ENCODE peak calls at places on chromosomes 7 and 10, in four cellular contexts. A is GM23248; F is CD4-positive, alpha-beta T cell; M is H9. C is an unnamed sample. For H3K9me3, the result is how much of the 10 kb centered on the place peaks cover.

GRCh38 chr7:98323597-98324322 is 42.3 kb downstream of the BRI3 start:
- DNase-seq in A (peak), F (no peak), M (peak), C (no peak)

GRCh38 chr10:110081914-110082313 is 74.1 kb downstream of the ADD3 start:
- DNase-seq in A (peak), F (no peak), M (no peak), C (peak)

GRCh38 chr10:16746856-16747255 is 70.4 kb downstream of the RSU1 start:
- DNase-seq in A (no peak), F (no peak), M (no peak), C (no peak)

GRCh38 chr10:1311707-1312106 is 255.5 kb downstream of the WDR37 start:
- DNase-seq in A (no peak), F (no peak), M (no peak), C (no peak)

GRCh38 chr7:90736968-90737939 is 141.1 kb downstream of the CDK14 start:
- DNase-seq in A (no peak), F (no peak), M (no peak), C (no peak)

GRCh38 chr10:77498829-77499228 is 138.8 kb downstream of the KCNMA1 start:
- DNase-seq in A (no peak), F (no peak), M (no peak), C (no peak)

GRCh38 chr10:63697956-63698814 is 177.0 kb downstream of the REEP3 start:
- DNase-seq in A (no peak), F (no peak), M (no peak), C (no peak)

GRCh38 chr7:100968031-100968430 is 1.3 kb upstream of the MUC12 start:
- DNase-seq in A (no peak), F (no peak), M (peak), C (no peak)

GRCh38 chr7:11620822-11621395 is 211.1 kb downstream of the THSD7A start:
- DNase-seq in A (no peak), F (no peak), M (no peak), C (no peak)

GRCh38 chr7:94239661-94240234 is 154.9 kb upstream of the COL1A2 start:
- DNase-seq in A (no peak), F (no peak), M (no peak), C (no peak)

GRCh38 chr10:59872892-59873463 is 33.4 kb downstream of the CCDC6 start:
- DNase-seq in A (peak), F (no peak), M (no peak), C (peak)

GRCh38 chr10:92164024-92164423 is 126.9 kb downstream of the CPEB3 start:
- DNase-seq in A (no peak), F (no peak), M (no peak), C (no peak)

GRCh38 chr7:17706734-17707133 is 233.6 kb downstream of the SNX13 start:
- DNase-seq in A (peak), F (peak), M (peak), C (peak)

GRCh38 chr10:127982601-127983000 is 75.7 kb downstream of the PTPRE start:
- DNase-seq in A (no peak), F (no peak), M (peak), C (no peak)

GRCh38 chr7:98194672-98195457 is 16.4 kb upstream of the BHLHA15 start:
- DNase-seq in A (no peak), F (no peak), M (no peak), C (no peak)

GRCh38 chr10:25113231-25114035 is 61.4 kb upstream of the GPR158 start:
- DNase-seq in A (peak), F (no peak), M (peak), C (peak)

GRCh38 chr10:104580321-104580720 is 60.8 kb upstream of the SORCS3 start:
- DNase-seq in A (peak), F (no peak), M (no peak), C (no peak)

GRCh38 chr10:77636967-77637473 is 588 bp downstream of the KCNMA1 start:
- DNase-seq in A (peak), F (no peak), M (peak), C (no peak)

GRCh38 chr10:97412891-97413304 is 11.8 kb upstream of the RRP12 start:
- DNase-seq in A (no peak), F (no peak), M (no peak), C (peak)

GRCh38 chr7:124269774-124270173 is 236.9 kb upstream of the TMEM229A start:
- DNase-seq in A (no peak), F (no peak), M (no peak), C (no peak)

GRCh38 chr10:95819620-95820329 is 63.8 kb downstream of the ENTPD1 start:
- DNase-seq in A (no peak), F (no peak), M (no peak), C (no peak)

GRCh38 chr10:80204801-80205477 is 398 bp downstream of the ANXA11 start:
- DNase-seq in A (peak), F (no peak), M (no peak), C (no peak)

GRCh38 chr10:44975487-44976331 is 2.9 kb downstream of the DEPP1 start:
- DNase-seq in A (peak), F (no peak), M (peak), C (peak)

GRCh38 chr7:90740364-90740763 is 144.2 kb downstream of the CDK14 start:
- DNase-seq in A (no peak), F (no peak), M (no peak), C (no peak)

GRCh38 chr7:117427258-117427701 is at the start of gene ASZ1:
- DNase-seq in A (no peak), F (no peak), M (no peak), C (no peak)

GRCh38 chr7:152189026-152189425 is 163.6 kb downstream of the GALNT11 start:
- DNase-seq in A (peak), F (no peak), M (no peak), C (no peak)

GRCh38 chr10:86413046-86413728 is 46.6 kb upstream of the GRID1 start:
- DNase-seq in A (peak), F (no peak), M (no peak), C (no peak)

GRCh38 chr7:53993205-53993604 is 549.0 kb upstream of the VSTM2A start:
- DNase-seq in A (no peak), F (no peak), M (no peak), C (no peak)

GRCh38 chr7:28573751-28574295 is 161.5 kb downstream of the CREB5 start:
- DNase-seq in A (peak), F (no peak), M (no peak), C (peak)

GRCh38 chr10:122298206-122298597 is 27.1 kb downstream of the BTBD16 start:
- DNase-seq in A (no peak), F (no peak), M (no peak), C (no peak)

GRCh38 chr7:103990991-103991390 is 1.5 kb upstream of the RELN start:
- DNase-seq in A (peak), F (no peak), M (no peak), C (no peak)

GRCh38 chr10:18400911-18401260 is 250.5 kb downstream of the NSUN6 start:
- DNase-seq in A (peak), F (no peak), M (peak), C (no peak)

GRCh38 chr10:12428447-12429135 is 79.2 kb downstream of the CAMK1D start:
- DNase-seq in A (no peak), F (no peak), M (no peak), C (no peak)

GRCh38 chr7:124171068-124171467 is 138.2 kb upstream of the TMEM229A start:
- DNase-seq in A (no peak), F (no peak), M (no peak), C (peak)

GRCh38 chr10:71766717-71767419 is 6.5 kb downstream of the VSIR start:
- DNase-seq in A (peak), F (no peak), M (no peak), C (peak)

GRCh38 chr10:103491729-103492364 is 1.7 kb upstream of the NEURL1 start:
- DNase-seq in A (peak), F (no peak), M (no peak), C (peak)

GRCh38 chr10:46014683-46015405 is 15.6 kb downstream of the NCOA4 start:
- DNase-seq in A (no peak), F (no peak), M (no peak), C (no peak)

GRCh38 chr10:31134303-31134928 is 102.8 kb upstream of the ZNF438 start:
- DNase-seq in A (peak), F (no peak), M (no peak), C (peak)

DNA sequence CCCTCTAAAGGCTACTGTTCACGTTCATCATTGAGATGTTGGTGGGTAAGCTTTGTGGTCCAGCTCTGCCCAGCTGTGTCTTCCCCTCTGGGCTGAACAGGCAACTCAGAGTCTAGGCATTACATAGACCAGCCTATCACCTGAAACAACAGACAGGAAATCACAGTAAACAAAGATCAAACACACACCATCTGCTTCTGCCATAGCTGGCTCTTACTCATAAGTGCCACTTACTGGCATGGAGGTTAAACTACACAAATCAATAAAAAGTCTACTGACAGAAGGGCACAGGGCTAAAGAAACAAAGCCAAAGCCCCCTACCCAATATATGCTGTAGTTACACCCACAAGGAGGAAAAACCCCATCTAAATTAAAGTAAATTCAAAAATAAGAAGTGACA is 35.0 kb downstream of the SEPTIN14 start:
- DNase-seq in A (no peak), F (no peak), M (no peak), C (no peak)
- H3K9me3 ChIP-seq in A (under half), F (under half), M (under half), C (under half)

GRCh38 chr7:30804078-30804661 is 33.0 kb downstream of the MINDY4 start:
- DNase-seq in A (peak), F (no peak), M (no peak), C (peak)

GRCh38 chr7:30805931-30806330 is 34.7 kb downstream of the MINDY4 start:
- DNase-seq in A (no peak), F (no peak), M (no peak), C (no peak)

GRCh38 chr7:30802812-30803211 is 31.6 kb downstream of the MINDY4 start:
- DNase-seq in A (no peak), F (no peak), M (no peak), C (no peak)

GRCh38 chr7:30800785-30801252 is 29.6 kb downstream of the MINDY4 start:
- DNase-seq in A (peak), F (peak), M (peak), C (peak)

DNA sequence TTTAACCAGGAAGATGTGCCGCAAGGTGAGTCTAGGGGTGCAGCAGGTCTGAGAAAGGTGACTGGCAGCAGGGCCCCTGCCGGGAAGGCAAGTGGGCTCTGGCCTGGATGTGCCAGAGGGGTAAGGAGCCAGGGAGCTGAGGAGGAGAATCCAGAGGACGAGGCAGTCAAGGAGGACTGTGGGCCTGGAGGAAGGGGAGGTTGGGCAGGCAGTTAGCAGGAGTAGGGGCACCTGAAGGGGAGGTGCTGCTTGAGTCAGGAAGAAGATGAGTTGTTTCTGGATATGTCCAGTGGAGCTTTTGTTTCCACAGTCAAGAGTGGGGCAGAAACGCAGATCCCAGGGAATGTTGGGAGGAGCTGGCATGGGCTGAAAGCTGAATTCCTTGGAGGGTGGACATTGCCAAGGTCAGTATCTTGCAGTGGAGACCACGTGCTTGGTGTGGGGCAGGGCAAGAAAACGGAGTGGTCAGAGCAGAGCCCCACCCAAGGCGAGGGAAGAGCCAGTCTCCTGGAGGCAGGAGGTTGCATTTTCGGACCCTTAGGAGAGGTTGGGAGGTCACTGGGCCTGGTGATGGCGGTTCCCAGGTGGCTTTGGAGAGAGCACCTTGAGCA is 34.0 kb downstream of the MINDY4 start:
- DNase-seq in A (no peak), F (no peak), M (no peak), C (no peak)
- H3K27ac ChIP-seq in A (no peak), F (no peak), M (no peak), C (no peak)

GRCh38 chr10:130301026-130301892 is 165.1 kb downstream of the GLRX3 start:
- DNase-seq in A (peak), F (peak), M (no peak), C (no peak)
- H3K9me3 ChIP-seq in A (under half), F (under half), M (half or more), C (under half)

DNA sequence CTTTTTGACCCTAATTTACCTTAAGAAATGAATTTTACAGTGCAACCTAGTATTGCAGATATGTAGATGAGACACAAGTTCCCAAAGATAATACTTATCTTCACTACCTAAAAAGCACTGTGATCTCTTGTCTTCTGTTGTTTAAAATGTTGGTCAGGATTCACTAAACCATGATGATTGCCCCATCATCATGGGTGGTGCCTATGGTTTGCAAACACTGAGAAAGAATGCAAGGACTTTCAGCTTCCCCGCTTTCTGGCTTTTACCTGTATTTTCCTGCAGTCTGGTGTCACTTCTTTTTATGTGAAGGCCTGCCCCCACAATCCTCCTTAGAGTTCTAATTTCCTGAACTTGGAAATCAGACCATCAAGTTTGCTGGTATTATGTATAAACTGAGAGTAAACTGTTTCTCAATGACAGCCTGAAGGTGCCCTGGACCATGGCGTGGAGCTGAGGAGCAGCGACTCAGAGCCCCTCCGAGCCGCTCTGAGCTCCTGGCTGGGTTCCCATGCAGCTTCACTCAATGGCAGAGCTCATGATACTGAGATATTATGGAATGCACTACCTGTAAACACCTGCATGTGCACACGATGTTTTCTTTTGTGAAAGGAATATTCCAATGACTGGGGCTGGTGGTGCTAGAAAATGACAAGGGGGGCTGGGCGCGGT is 118.4 kb upstream of the EFCAB10 start:
- DNase-seq in A (no peak), F (no peak), M (no peak), C (no peak)
- H3K27ac ChIP-seq in A (no peak), F (no peak), M (no peak), C (no peak)

DNA sequence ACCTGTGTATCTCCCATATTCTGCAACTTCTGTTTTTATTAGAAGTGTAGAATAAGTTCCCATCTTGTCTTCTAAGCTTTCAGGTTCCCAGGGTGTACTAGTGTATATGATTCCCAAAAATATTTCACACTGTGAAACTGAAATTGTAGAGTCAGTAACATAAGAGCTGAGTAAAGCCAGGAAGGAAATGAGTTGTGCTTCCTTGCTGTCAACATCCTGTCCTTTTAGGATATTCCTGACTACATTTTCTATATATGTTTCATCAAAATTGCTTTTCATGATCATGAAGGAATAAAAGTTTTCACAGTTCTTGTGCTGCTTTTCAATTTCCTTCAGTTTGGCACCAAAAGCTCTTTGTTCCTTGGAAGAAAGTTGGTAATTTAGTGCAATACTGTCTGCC is 15.2 kb downstream of the SAMD9L start:
- DNase-seq in A (no peak), F (no peak), M (no peak), C (no peak)
- H3K9me3 ChIP-seq in A (under half), F (half or more), M (under half), C (under half)